ENCODE peak calls at places on chromosomes 16 and 17, in six cellular contexts. One of them, this sample, is unnamed.

GRCh38 chr16:13392341-13392740 is 490.9 kb downstream of the SHISA9 start:
- DNase-seq in H1: no peak
- DNase-seq in IMR-90: no peak
- DNase-seq in K562: no peak
- DNase-seq in HepG2: no peak
- DNase-seq in GM12878: no peak
- DNase-seq in this sample: no peak

GRCh38 chr17:73480740-73481139 is 163.5 kb downstream of the SDK2 start:
- DNase-seq in H1: no peak
- DNase-seq in IMR-90: no peak
- DNase-seq in K562: no peak
- DNase-seq in HepG2: no peak
- DNase-seq in GM12878: no peak
- DNase-seq in this sample: no peak

GRCh38 chr17:10755592-10756127 is 25.8 kb upstream of the TMEM220 start:
- DNase-seq in H1: no peak
- DNase-seq in IMR-90: no peak
- DNase-seq in K562: no peak
- DNase-seq in HepG2: no peak
- DNase-seq in GM12878: no peak
- DNase-seq in this sample: no peak

GRCh38 chr17:36611345-36612072 is 10.1 kb downstream of the MRM1 start:
- DNase-seq in H1: no peak
- DNase-seq in IMR-90: peak
- DNase-seq in K562: peak
- DNase-seq in HepG2: no peak
- DNase-seq in GM12878: no peak
- DNase-seq in this sample: no peak

GRCh38 chr17:57463103-57463885 is 207.0 kb downstream of the MSI2 start:
- DNase-seq in H1: no peak
- DNase-seq in IMR-90: peak
- DNase-seq in K562: peak
- DNase-seq in HepG2: peak
- DNase-seq in GM12878: peak
- DNase-seq in this sample: no peak

GRCh38 chr16:85166699-85167588 is 54.7 kb upstream of the CIBAR2 start:
- DNase-seq in H1: no peak
- DNase-seq in IMR-90: no peak
- DNase-seq in K562: no peak
- DNase-seq in HepG2: peak
- DNase-seq in GM12878: no peak
- DNase-seq in this sample: no peak

GRCh38 chr17:259341-259976 is 78.0 kb upstream of the DOC2B start:
- DNase-seq in H1: peak
- DNase-seq in IMR-90: no peak
- DNase-seq in K562: no peak
- DNase-seq in HepG2: no peak
- DNase-seq in GM12878: no peak
- DNase-seq in this sample: no peak

GRCh38 chr17:67390646-67391480 is 13.8 kb downstream of the PITPNC1 start:
- DNase-seq in H1: no peak
- DNase-seq in IMR-90: peak
- DNase-seq in K562: no peak
- DNase-seq in HepG2: peak
- DNase-seq in GM12878: peak
- DNase-seq in this sample: no peak

GRCh38 chr17:77684803-77685580 is 273.5 kb upstream of the TNRC6C start:
- DNase-seq in H1: no peak
- DNase-seq in IMR-90: no peak
- DNase-seq in K562: no peak
- DNase-seq in HepG2: no peak
- DNase-seq in GM12878: no peak
- DNase-seq in this sample: no peak

GRCh38 chr16:48247311-48247710 is at the start of gene ABCC11:
- DNase-seq in H1: no peak
- DNase-seq in IMR-90: no peak
- DNase-seq in K562: no peak
- DNase-seq in HepG2: no peak
- DNase-seq in GM12878: no peak
- DNase-seq in this sample: no peak

GRCh38 chr16:23514381-23515152 is 4.3 kb upstream of the GGA2 start:
- DNase-seq in H1: no peak
- DNase-seq in IMR-90: no peak
- DNase-seq in K562: no peak
- DNase-seq in HepG2: no peak
- DNase-seq in GM12878: no peak
- DNase-seq in this sample: no peak

GRCh38 chr16:31430380-31431052 is 2.4 kb upstream of the COX6A2 start:
- DNase-seq in H1: no peak
- DNase-seq in IMR-90: no peak
- DNase-seq in K562: no peak
- DNase-seq in HepG2: no peak
- DNase-seq in GM12878: no peak
- DNase-seq in this sample: no peak

GRCh38 chr17:53227514-53227913 is 595.2 kb upstream of the KIF2B start:
- DNase-seq in H1: no peak
- DNase-seq in IMR-90: no peak
- DNase-seq in K562: no peak
- DNase-seq in HepG2: no peak
- DNase-seq in GM12878: no peak
- DNase-seq in this sample: no peak

GRCh38 chr17:32275060-32276042 is 9.7 kb downstream of the RHBDL3 start:
- DNase-seq in H1: peak
- DNase-seq in IMR-90: peak
- DNase-seq in K562: peak
- DNase-seq in HepG2: no peak
- DNase-seq in GM12878: no peak
- DNase-seq in this sample: peak

GRCh38 chr16:74766729-74767128 is 7.9 kb downstream of the FA2H start:
- DNase-seq in H1: peak
- DNase-seq in IMR-90: no peak
- DNase-seq in K562: peak
- DNase-seq in HepG2: no peak
- DNase-seq in GM12878: no peak
- DNase-seq in this sample: no peak

GRCh38 chr17:4968916-4969550 is 1.4 kb upstream of the SPAG7 start:
- DNase-seq in H1: no peak
- DNase-seq in IMR-90: peak
- DNase-seq in K562: peak
- DNase-seq in HepG2: no peak
- DNase-seq in GM12878: no peak
- DNase-seq in this sample: peak

GRCh38 chr16:88442811-88443576 is 10.1 kb upstream of the ZFPM1 start:
- DNase-seq in H1: peak
- DNase-seq in IMR-90: peak
- DNase-seq in K562: peak
- DNase-seq in HepG2: peak
- DNase-seq in GM12878: no peak
- DNase-seq in this sample: peak

GRCh38 chr17:1736348-1737281 is 6.1 kb upstream of the SERPINF2 start:
- DNase-seq in H1: no peak
- DNase-seq in IMR-90: peak
- DNase-seq in K562: peak
- DNase-seq in HepG2: peak
- DNase-seq in GM12878: no peak
- DNase-seq in this sample: peak

GRCh38 chr17:73901661-73902415 is 257.6 kb upstream of the SDK2 start:
- DNase-seq in H1: peak
- DNase-seq in IMR-90: no peak
- DNase-seq in K562: no peak
- DNase-seq in HepG2: no peak
- DNase-seq in GM12878: no peak
- DNase-seq in this sample: no peak

GRCh38 chr17:36544320-36545092 is at the start of gene GGNBP2:
- DNase-seq in H1: peak
- DNase-seq in IMR-90: peak
- DNase-seq in K562: peak
- DNase-seq in HepG2: peak
- DNase-seq in GM12878: peak
- DNase-seq in this sample: peak

GRCh38 chr17:66494023-66494803 is 191.8 kb downstream of the PRKCA start:
- DNase-seq in H1: no peak
- DNase-seq in IMR-90: peak
- DNase-seq in K562: peak
- DNase-seq in HepG2: no peak
- DNase-seq in GM12878: no peak
- DNase-seq in this sample: no peak

GRCh38 chr17:75854111-75854748 is 905 bp downstream of the WBP2 start:
- DNase-seq in H1: no peak
- DNase-seq in IMR-90: peak
- DNase-seq in K562: no peak
- DNase-seq in HepG2: peak
- DNase-seq in GM12878: no peak
- DNase-seq in this sample: no peak

GRCh38 chr16:85350973-85351372 is 238.7 kb upstream of the CIBAR2 start:
- DNase-seq in H1: no peak
- DNase-seq in IMR-90: peak
- DNase-seq in K562: no peak
- DNase-seq in HepG2: no peak
- DNase-seq in GM12878: no peak
- DNase-seq in this sample: peak

GRCh38 chr16:54928421-54929089 is 2.1 kb upstream of the IRX5 start:
- DNase-seq in H1: peak
- DNase-seq in IMR-90: no peak
- DNase-seq in K562: peak
- DNase-seq in HepG2: no peak
- DNase-seq in GM12878: no peak
- DNase-seq in this sample: peak

GRCh38 chr16:11232852-11233726 is 22.9 kb downstream of the SOCS1 start:
- DNase-seq in H1: peak
- DNase-seq in IMR-90: no peak
- DNase-seq in K562: peak
- DNase-seq in HepG2: no peak
- DNase-seq in GM12878: no peak
- DNase-seq in this sample: no peak

GRCh38 chr17:2947996-2948550 is 115.3 kb downstream of the OR1D5 start:
- DNase-seq in H1: no peak
- DNase-seq in IMR-90: no peak
- DNase-seq in K562: no peak
- DNase-seq in HepG2: no peak
- DNase-seq in GM12878: no peak
- DNase-seq in this sample: no peak

GRCh38 chr16:68412061-68412460 is 36.2 kb downstream of the SMPD3 start:
- DNase-seq in H1: no peak
- DNase-seq in IMR-90: no peak
- DNase-seq in K562: no peak
- DNase-seq in HepG2: no peak
- DNase-seq in GM12878: no peak
- DNase-seq in this sample: no peak

GRCh38 chr16:9047689-9048301 is 43.6 kb upstream of the HAPSTR1 start:
- DNase-seq in H1: peak
- DNase-seq in IMR-90: peak
- DNase-seq in K562: peak
- DNase-seq in HepG2: peak
- DNase-seq in GM12878: peak
- DNase-seq in this sample: no peak
- H3K4me2 ChIP-seq in H1: no peak
- H3K4me2 ChIP-seq in IMR-90: peak
- H3K4me2 ChIP-seq in K562: peak
- H3K4me2 ChIP-seq in HepG2: peak
- H3K4me2 ChIP-seq in GM12878: peak
- H3K4me2 ChIP-seq in this sample: peak

GRCh38 chr17:40242774-40243173 is 23.7 kb downstream of the WIPF2 start:
- DNase-seq in H1: no peak
- DNase-seq in IMR-90: no peak
- DNase-seq in K562: no peak
- DNase-seq in HepG2: no peak
- DNase-seq in GM12878: no peak
- DNase-seq in this sample: peak
- TF ChIP-seq RFX5 in H1: no peak
- TF ChIP-seq RFX5 in IMR-90: no peak
- TF ChIP-seq RFX5 in K562: no peak
- TF ChIP-seq RFX5 in HepG2: no peak
- TF ChIP-seq RFX5 in GM12878: no peak
- TF ChIP-seq RFX5 in this sample: no peak

DNA sequence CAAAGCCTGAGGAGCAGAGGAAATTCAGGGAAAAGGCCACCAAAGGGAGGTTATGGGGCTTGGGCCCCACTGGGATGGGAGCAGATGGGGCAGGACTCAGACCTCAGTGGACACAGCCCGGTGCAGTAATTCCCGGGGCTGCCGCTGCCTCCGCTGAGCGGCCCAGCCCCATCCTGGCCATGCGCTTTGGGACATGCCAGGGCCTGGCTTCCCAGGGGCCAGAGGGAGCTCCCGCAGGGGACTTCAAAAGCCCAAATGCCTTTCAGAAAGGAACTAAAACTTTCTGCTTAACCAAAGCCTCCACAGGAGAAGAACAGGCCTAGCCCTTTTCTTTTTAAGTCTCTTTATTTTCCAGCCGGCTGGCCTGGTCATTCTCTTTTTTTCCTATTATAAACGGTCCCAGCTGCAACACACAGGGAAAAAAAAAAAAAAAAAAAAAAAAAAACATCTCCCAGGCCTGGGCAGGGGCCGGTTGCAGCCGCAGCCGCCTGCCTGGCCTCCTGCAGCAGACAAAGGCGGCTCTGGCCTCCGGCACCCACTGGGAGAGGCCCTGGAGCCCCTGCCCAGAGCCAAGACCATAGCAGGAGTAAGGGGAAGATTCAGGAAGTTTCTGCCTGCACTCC is 10.7 kb upstream of the ZNF423 start:
- DNase-seq in H1: peak
- DNase-seq in IMR-90: no peak
- DNase-seq in K562: no peak
- DNase-seq in HepG2: no peak
- DNase-seq in GM12878: no peak
- DNase-seq in this sample: peak
- H3K9ac ChIP-seq in H1: no peak
- H3K9ac ChIP-seq in IMR-90: no peak
- H3K9ac ChIP-seq in K562: no peak
- H3K9ac ChIP-seq in HepG2: no peak
- H3K9ac ChIP-seq in GM12878: no peak
- H3K9ac ChIP-seq in this sample: no peak

DNA sequence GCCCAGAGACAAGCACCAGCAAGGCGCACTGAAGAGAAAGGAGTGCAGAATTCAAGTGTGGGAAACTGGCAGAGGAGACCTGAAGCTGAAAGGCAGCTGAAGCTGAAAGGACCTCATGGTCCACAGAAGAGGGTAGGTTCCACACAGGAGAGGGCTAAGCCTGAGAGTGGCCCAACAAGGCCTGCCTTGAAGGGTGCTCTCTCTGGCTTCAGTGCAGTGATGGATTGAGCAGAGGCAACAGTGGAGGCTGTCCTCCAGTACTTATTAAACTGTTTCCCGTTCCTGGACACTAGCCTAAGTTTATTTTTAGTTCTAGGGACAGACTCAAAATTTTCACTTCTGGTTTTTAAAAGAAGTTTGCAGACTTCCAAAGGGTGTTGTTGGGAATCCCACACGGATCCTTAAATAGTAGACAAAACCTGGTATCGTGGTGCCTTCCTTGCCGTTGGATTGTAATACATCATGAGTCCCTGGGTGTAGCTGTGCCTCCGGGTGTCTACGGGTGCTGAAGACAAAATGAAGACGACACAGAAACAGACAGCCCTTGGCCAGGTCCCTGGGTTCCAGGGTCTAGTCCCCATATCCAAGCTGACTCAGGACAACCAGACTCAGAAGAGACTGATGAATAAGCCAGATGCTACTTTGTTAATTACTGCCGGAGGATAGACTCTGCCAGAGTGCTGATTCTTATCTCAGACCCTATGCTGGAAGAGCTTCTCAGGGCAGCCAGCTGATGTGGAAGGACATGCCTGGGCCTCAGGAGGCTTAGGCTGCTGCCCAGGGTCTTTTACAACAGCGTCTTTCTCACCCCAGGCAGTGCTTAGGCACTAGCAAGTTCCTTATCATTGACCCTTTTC is 7.0 kb upstream of the CMTM4 start:
- DNase-seq in H1: no peak
- DNase-seq in IMR-90: no peak
- DNase-seq in K562: peak
- DNase-seq in HepG2: no peak
- DNase-seq in GM12878: no peak
- DNase-seq in this sample: peak
- H3K4me2 ChIP-seq in H1: no peak
- H3K4me2 ChIP-seq in IMR-90: no peak
- H3K4me2 ChIP-seq in K562: no peak
- H3K4me2 ChIP-seq in HepG2: no peak
- H3K4me2 ChIP-seq in GM12878: no peak
- H3K4me2 ChIP-seq in this sample: no peak